ENCODE peak calls at places on chromosomes 13 and 19, in six cellular contexts. W is HTR-8/SVneo; S is ELF-1; A is stimulated activated CD8-positive, alpha-beta memory T cell treated with anti-CD3 and anti-CD28 coated beads, Interleukin-15, amount 100 ng/mL, for 1 hour; P is HEK293T; M is Panc1. Y is an unnamed sample.

GRCh38 chr13:93472897-93473296 is 246.3 kb downstream of the GPC6 start:
- DNase-seq in M (no peak), A (no peak), S (no peak), P (no peak), W (no peak), Y (no peak)

GRCh38 chr13:107518780-107519179 is 696.6 kb downstream of the LIG4 start:
- DNase-seq in S (no peak), M (no peak), W (no peak), A (no peak), P (no peak), Y (no peak)

GRCh38 chr13:41178040-41178439 is 16.3 kb downstream of the KBTBD7 start:
- DNase-seq in M (no peak), A (no peak), P (peak), W (no peak), S (no peak), Y (no peak)

GRCh38 chr13:101209206-101209893 is 207.0 kb downstream of the NALCN start:
- DNase-seq in S (no peak), A (no peak), M (no peak), P (no peak), W (no peak), Y (no peak)

GRCh38 chr19:6113616-6114188 is 3.4 kb upstream of the RFX2 start:
- DNase-seq in M (no peak), A (no peak), P (no peak), W (no peak), S (peak), Y (no peak)

GRCh38 chr19:18895038-18895827 is 725 bp downstream of the CERS1 start:
- DNase-seq in P (peak), M (no peak), S (peak), A (no peak), W (peak), Y (peak)

GRCh38 chr19:7534531-7534980 is 961 bp upstream of the PNPLA6 start:
- DNase-seq in M (no peak), W (peak), A (no peak), S (peak), P (peak), Y (peak)

GRCh38 chr19:16298334-16298733 is 26.3 kb upstream of the KLF2 start:
- DNase-seq in W (no peak), A (no peak), S (no peak), M (no peak), P (no peak), Y (no peak)

GRCh38 chr19:9043524-9043923 is 33.3 kb upstream of the MUC16 start:
- DNase-seq in W (no peak), A (no peak), M (no peak), S (no peak), P (no peak), Y (no peak)

GRCh38 chr13:48564046-48564445 is 31.2 kb upstream of the RCBTB2 start:
- DNase-seq in M (no peak), A (no peak), P (no peak), W (no peak), S (no peak), Y (no peak)

GRCh38 chr13:101454767-101455166 is 2.3 kb downstream of the ITGBL1 start:
- DNase-seq in S (no peak), W (no peak), M (peak), P (no peak), A (no peak), Y (no peak)

GRCh38 chr19:48544856-48545750 is 6.9 kb upstream of the SULT2B1 start:
- DNase-seq in A (no peak), S (no peak), W (no peak), P (no peak), M (no peak), Y (no peak)

GRCh38 chr19:44657211-44657921 is 13.7 kb downstream of the PVR start:
- DNase-seq in S (peak), P (peak), W (peak), M (no peak), A (peak), Y (no peak)

GRCh38 chr13:97307096-97307495 is 85.0 kb downstream of the MBNL2 start:
- DNase-seq in M (no peak), P (no peak), W (no peak), S (no peak), A (no peak), Y (no peak)

GRCh38 chr13:50222569-50223332 is 207.5 kb downstream of the KCNRG start:
- DNase-seq in W (no peak), P (peak), M (no peak), A (no peak), S (no peak), Y (peak)

GRCh38 chr13:33079960-33080359 is 63.7 kb downstream of the KL start:
- DNase-seq in A (no peak), S (no peak), P (no peak), W (no peak), M (no peak), Y (no peak)

GRCh38 chr13:91017669-91018053 is 329.8 kb upstream of the MIR17HG start:
- DNase-seq in W (no peak), A (no peak), S (no peak), P (no peak), M (no peak), Y (no peak)

GRCh38 chr19:40283414-40284250 is 1.5 kb downstream of the AKT2 start:
- DNase-seq in W (no peak), P (no peak), M (no peak), A (no peak), S (no peak), Y (no peak)

GRCh38 chr19:40348961-40349507 is 539 bp downstream of the PLD3 start:
- DNase-seq in P (no peak), W (no peak), A (no peak), M (no peak), S (peak), Y (no peak)

GRCh38 chr19:7986321-7987083 is 18.9 kb downstream of the ELAVL1 start:
- DNase-seq in W (peak), M (peak), A (no peak), P (no peak), S (no peak), Y (no peak)

GRCh38 chr13:73365681-73366080 is 306.9 kb downstream of the KLF5 start:
- DNase-seq in M (no peak), S (no peak), A (no peak), P (no peak), W (no peak), Y (no peak)

GRCh38 chr19:50461066-50461875 is 15.0 kb upstream of the EMC10 start:
- DNase-seq in P (peak), M (peak), A (peak), S (peak), W (peak), Y (peak)

GRCh38 chr13:110359840-110360301 is 52.8 kb downstream of the COL4A2 start:
- DNase-seq in S (no peak), P (no peak), W (no peak), M (no peak), A (no peak), Y (no peak)

GRCh38 chr13:106507560-106508274 is 27.7 kb downstream of the EFNB2 start:
- DNase-seq in P (no peak), A (no peak), S (no peak), W (peak), M (no peak), Y (peak)

GRCh38 chr19:54674021-54674617 is 11.3 kb downstream of the LILRB4 start:
- DNase-seq in P (no peak), M (peak), W (peak), A (no peak), S (peak), Y (no peak)

Y was measured in globus pallidus.